ENCODE peak calls at places on chromosomes 2 and 18, in ten cellular contexts. One of them, this sample, is unnamed. For H3K4me1 and H3K27me3, the result is how much of the 10 kb centered on the place peaks cover.

GRCh38 chr2:170968205-170969003 is 39.4 kb downstream of the GORASP2 start:
- DNase-seq in CD8-positive, alpha-beta T cell: no peak
- DNase-seq in upper lobe of right lung: no peak
- DNase-seq in left ventricle myocardium inferior: no peak
- DNase-seq in IMR-90: no peak
- DNase-seq in ovary: no peak
- DNase-seq in transverse colon: no peak
- DNase-seq in MM.1S: no peak
- DNase-seq in heart right ventricle: no peak
- DNase-seq in naive thymus-derived CD4-positive, alpha-beta T cell: no peak
- DNase-seq in this sample: no peak

GRCh38 chr2:27960237-27960912 is 69.8 kb downstream of the BABAM2 start:
- DNase-seq in heart right ventricle: no peak
- DNase-seq in upper lobe of right lung: no peak
- DNase-seq in ovary: no peak
- DNase-seq in transverse colon: no peak
- DNase-seq in CD8-positive, alpha-beta T cell: no peak
- DNase-seq in IMR-90: peak
- DNase-seq in MM.1S: no peak
- DNase-seq in left ventricle myocardium inferior: no peak
- DNase-seq in naive thymus-derived CD4-positive, alpha-beta T cell: no peak
- DNase-seq in this sample: no peak

GRCh38 chr2:56889738-56890137 is 705.9 kb downstream of the CCDC85A start:
- DNase-seq in transverse colon: no peak
- DNase-seq in upper lobe of right lung: no peak
- DNase-seq in heart right ventricle: no peak
- DNase-seq in CD8-positive, alpha-beta T cell: no peak
- DNase-seq in naive thymus-derived CD4-positive, alpha-beta T cell: no peak
- DNase-seq in ovary: no peak
- DNase-seq in left ventricle myocardium inferior: no peak
- DNase-seq in MM.1S: no peak
- DNase-seq in IMR-90: no peak
- DNase-seq in this sample: no peak

GRCh38 chr2:240300261-240300821 is 135.1 kb upstream of the GPC1 start:
- DNase-seq in IMR-90: no peak
- DNase-seq in upper lobe of right lung: peak
- DNase-seq in CD8-positive, alpha-beta T cell: no peak
- DNase-seq in MM.1S: no peak
- DNase-seq in left ventricle myocardium inferior: no peak
- DNase-seq in heart right ventricle: no peak
- DNase-seq in naive thymus-derived CD4-positive, alpha-beta T cell: no peak
- DNase-seq in transverse colon: no peak
- DNase-seq in ovary: no peak
- DNase-seq in this sample: no peak

GRCh38 chr2:71336802-71337201 is 5.2 kb downstream of the ZNF638 start:
- DNase-seq in naive thymus-derived CD4-positive, alpha-beta T cell: no peak
- DNase-seq in ovary: no peak
- DNase-seq in transverse colon: no peak
- DNase-seq in MM.1S: no peak
- DNase-seq in IMR-90: peak
- DNase-seq in upper lobe of right lung: no peak
- DNase-seq in heart right ventricle: no peak
- DNase-seq in CD8-positive, alpha-beta T cell: no peak
- DNase-seq in left ventricle myocardium inferior: no peak
- DNase-seq in this sample: no peak

GRCh38 chr2:18749912-18750526 is 160.7 kb upstream of the NT5C1B start:
- DNase-seq in upper lobe of right lung: no peak
- DNase-seq in CD8-positive, alpha-beta T cell: peak
- DNase-seq in MM.1S: peak
- DNase-seq in IMR-90: peak
- DNase-seq in heart right ventricle: peak
- DNase-seq in transverse colon: peak
- DNase-seq in ovary: peak
- DNase-seq in left ventricle myocardium inferior: no peak
- DNase-seq in naive thymus-derived CD4-positive, alpha-beta T cell: peak
- DNase-seq in this sample: no peak

GRCh38 chr2:1495676-1496393 is 82.6 kb downstream of the TPO start:
- DNase-seq in IMR-90: no peak
- DNase-seq in heart right ventricle: no peak
- DNase-seq in transverse colon: peak
- DNase-seq in upper lobe of right lung: peak
- DNase-seq in MM.1S: no peak
- DNase-seq in naive thymus-derived CD4-positive, alpha-beta T cell: no peak
- DNase-seq in left ventricle myocardium inferior: no peak
- DNase-seq in ovary: no peak
- DNase-seq in CD8-positive, alpha-beta T cell: no peak
- DNase-seq in this sample: no peak

GRCh38 chr18:57150828-57151227 is 3.9 kb downstream of the BOD1L2 start:
- DNase-seq in IMR-90: no peak
- DNase-seq in ovary: no peak
- DNase-seq in left ventricle myocardium inferior: no peak
- DNase-seq in transverse colon: no peak
- DNase-seq in heart right ventricle: peak
- DNase-seq in MM.1S: no peak
- DNase-seq in CD8-positive, alpha-beta T cell: no peak
- DNase-seq in naive thymus-derived CD4-positive, alpha-beta T cell: no peak
- DNase-seq in upper lobe of right lung: no peak
- DNase-seq in this sample: no peak

GRCh38 chr2:85954918-85955420 is 66.2 kb upstream of the ST3GAL5 start:
- DNase-seq in left ventricle myocardium inferior: no peak
- DNase-seq in naive thymus-derived CD4-positive, alpha-beta T cell: no peak
- DNase-seq in upper lobe of right lung: peak
- DNase-seq in CD8-positive, alpha-beta T cell: no peak
- DNase-seq in ovary: no peak
- DNase-seq in heart right ventricle: no peak
- DNase-seq in transverse colon: no peak
- DNase-seq in IMR-90: no peak
- DNase-seq in MM.1S: no peak
- DNase-seq in this sample: no peak

GRCh38 chr2:76625101-76625500 is 897.1 kb downstream of the LRRTM4 start:
- DNase-seq in heart right ventricle: no peak
- DNase-seq in IMR-90: no peak
- DNase-seq in transverse colon: no peak
- DNase-seq in CD8-positive, alpha-beta T cell: no peak
- DNase-seq in naive thymus-derived CD4-positive, alpha-beta T cell: no peak
- DNase-seq in MM.1S: no peak
- DNase-seq in left ventricle myocardium inferior: no peak
- DNase-seq in upper lobe of right lung: no peak
- DNase-seq in ovary: no peak
- DNase-seq in this sample: no peak

GRCh38 chr2:88554189-88554588 is 73.1 kb downstream of the EIF2AK3 start:
- DNase-seq in heart right ventricle: no peak
- DNase-seq in left ventricle myocardium inferior: no peak
- DNase-seq in transverse colon: no peak
- DNase-seq in MM.1S: no peak
- DNase-seq in IMR-90: no peak
- DNase-seq in CD8-positive, alpha-beta T cell: no peak
- DNase-seq in ovary: no peak
- DNase-seq in upper lobe of right lung: no peak
- DNase-seq in naive thymus-derived CD4-positive, alpha-beta T cell: no peak
- DNase-seq in this sample: no peak

GRCh38 chr18:29309352-29309751 is 1132.4 kb upstream of the CDH2 start:
- DNase-seq in ovary: no peak
- DNase-seq in left ventricle myocardium inferior: no peak
- DNase-seq in CD8-positive, alpha-beta T cell: no peak
- DNase-seq in upper lobe of right lung: no peak
- DNase-seq in IMR-90: no peak
- DNase-seq in heart right ventricle: no peak
- DNase-seq in MM.1S: no peak
- DNase-seq in transverse colon: no peak
- DNase-seq in naive thymus-derived CD4-positive, alpha-beta T cell: no peak
- DNase-seq in this sample: no peak

GRCh38 chr2:101546376-101547058 is 71.6 kb upstream of the RFX8 start:
- DNase-seq in heart right ventricle: no peak
- DNase-seq in left ventricle myocardium inferior: no peak
- DNase-seq in upper lobe of right lung: no peak
- DNase-seq in ovary: no peak
- DNase-seq in MM.1S: no peak
- DNase-seq in naive thymus-derived CD4-positive, alpha-beta T cell: no peak
- DNase-seq in transverse colon: no peak
- DNase-seq in IMR-90: peak
- DNase-seq in CD8-positive, alpha-beta T cell: no peak
- DNase-seq in this sample: no peak

GRCh38 chr2:204339212-204339715 is 206.0 kb upstream of the PARD3B start:
- DNase-seq in ovary: no peak
- DNase-seq in naive thymus-derived CD4-positive, alpha-beta T cell: no peak
- DNase-seq in IMR-90: no peak
- DNase-seq in CD8-positive, alpha-beta T cell: no peak
- DNase-seq in MM.1S: no peak
- DNase-seq in upper lobe of right lung: no peak
- DNase-seq in transverse colon: no peak
- DNase-seq in heart right ventricle: no peak
- DNase-seq in left ventricle myocardium inferior: no peak
- DNase-seq in this sample: no peak

GRCh38 chr2:230439590-230439989 is 23.6 kb downstream of the SP100 start:
- DNase-seq in IMR-90: no peak
- DNase-seq in upper lobe of right lung: no peak
- DNase-seq in naive thymus-derived CD4-positive, alpha-beta T cell: no peak
- DNase-seq in transverse colon: no peak
- DNase-seq in MM.1S: no peak
- DNase-seq in CD8-positive, alpha-beta T cell: no peak
- DNase-seq in left ventricle myocardium inferior: no peak
- DNase-seq in heart right ventricle: no peak
- DNase-seq in ovary: no peak
- DNase-seq in this sample: no peak

GRCh38 chr2:189379731-189380261 is 61.5 kb upstream of the WDR75 start:
- DNase-seq in ovary: no peak
- DNase-seq in left ventricle myocardium inferior: no peak
- DNase-seq in naive thymus-derived CD4-positive, alpha-beta T cell: no peak
- DNase-seq in upper lobe of right lung: no peak
- DNase-seq in MM.1S: no peak
- DNase-seq in IMR-90: peak
- DNase-seq in transverse colon: no peak
- DNase-seq in heart right ventricle: no peak
- DNase-seq in CD8-positive, alpha-beta T cell: no peak
- DNase-seq in this sample: no peak

DNA sequence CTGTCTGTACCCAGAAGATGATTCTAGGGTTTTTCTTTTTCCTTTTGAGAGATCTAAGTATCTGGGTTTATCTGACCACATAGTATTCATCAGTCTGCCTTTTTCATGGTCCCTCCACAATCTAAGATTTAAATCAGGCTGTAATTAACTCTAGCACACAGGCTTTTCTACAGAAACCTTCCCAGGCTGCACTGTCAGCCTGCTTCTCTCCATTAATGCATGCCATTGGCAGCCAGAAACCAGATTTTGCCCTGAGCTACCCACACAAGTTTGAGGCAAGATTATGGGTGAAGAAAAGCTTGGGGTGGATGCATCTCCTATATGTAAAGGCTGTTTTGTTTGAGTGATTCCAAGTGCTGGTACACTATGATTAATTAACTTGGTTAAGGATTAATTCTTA is 45.7 kb upstream of the EML4 start:
- DNase-seq in naive thymus-derived CD4-positive, alpha-beta T cell: no peak
- DNase-seq in MM.1S: no peak
- DNase-seq in transverse colon: no peak
- DNase-seq in ovary: no peak
- DNase-seq in left ventricle myocardium inferior: no peak
- DNase-seq in CD8-positive, alpha-beta T cell: no peak
- DNase-seq in IMR-90: no peak
- DNase-seq in upper lobe of right lung: no peak
- DNase-seq in heart right ventricle: no peak
- DNase-seq in this sample: no peak
- H3K4me1 ChIP-seq in naive thymus-derived CD4-positive, alpha-beta T cell: under half
- H3K4me1 ChIP-seq in MM.1S: half or more
- H3K4me1 ChIP-seq in transverse colon: under half
- H3K4me1 ChIP-seq in ovary: under half
- H3K4me1 ChIP-seq in left ventricle myocardium inferior: under half
- H3K4me1 ChIP-seq in CD8-positive, alpha-beta T cell: half or more
- H3K4me1 ChIP-seq in IMR-90: under half
- H3K4me1 ChIP-seq in upper lobe of right lung: under half
- H3K4me1 ChIP-seq in heart right ventricle: half or more
- H3K4me1 ChIP-seq in this sample: under half

GRCh38 chr18:43919565-43919964 is 642.3 kb upstream of the SYT4 start:
- DNase-seq in heart right ventricle: no peak
- DNase-seq in naive thymus-derived CD4-positive, alpha-beta T cell: no peak
- DNase-seq in CD8-positive, alpha-beta T cell: no peak
- DNase-seq in MM.1S: no peak
- DNase-seq in left ventricle myocardium inferior: no peak
- DNase-seq in ovary: no peak
- DNase-seq in IMR-90: no peak
- DNase-seq in upper lobe of right lung: no peak
- DNase-seq in transverse colon: no peak
- DNase-seq in this sample: no peak
- H3K27ac ChIP-seq in heart right ventricle: no peak
- H3K27ac ChIP-seq in naive thymus-derived CD4-positive, alpha-beta T cell: no peak
- H3K27ac ChIP-seq in CD8-positive, alpha-beta T cell: no peak
- H3K27ac ChIP-seq in MM.1S: no peak
- H3K27ac ChIP-seq in left ventricle myocardium inferior: no peak
- H3K27ac ChIP-seq in ovary: no peak
- H3K27ac ChIP-seq in IMR-90: no peak
- H3K27ac ChIP-seq in upper lobe of right lung: no peak
- H3K27ac ChIP-seq in transverse colon: no peak
- H3K27ac ChIP-seq in this sample: no peak

GRCh38 chr2:118250463-118250862 is 162.2 kb downstream of the INSIG2 start:
- DNase-seq in naive thymus-derived CD4-positive, alpha-beta T cell: no peak
- DNase-seq in upper lobe of right lung: no peak
- DNase-seq in CD8-positive, alpha-beta T cell: no peak
- DNase-seq in transverse colon: no peak
- DNase-seq in IMR-90: no peak
- DNase-seq in heart right ventricle: no peak
- DNase-seq in MM.1S: no peak
- DNase-seq in left ventricle myocardium inferior: no peak
- DNase-seq in ovary: no peak
- DNase-seq in this sample: no peak
- H3K27me3 ChIP-seq in naive thymus-derived CD4-positive, alpha-beta T cell: under half
- H3K27me3 ChIP-seq in upper lobe of right lung: under half
- H3K27me3 ChIP-seq in CD8-positive, alpha-beta T cell: under half
- H3K27me3 ChIP-seq in transverse colon: under half
- H3K27me3 ChIP-seq in IMR-90: under half
- H3K27me3 ChIP-seq in heart right ventricle: under half
- H3K27me3 ChIP-seq in MM.1S: under half
- H3K27me3 ChIP-seq in left ventricle myocardium inferior: under half
- H3K27me3 ChIP-seq in ovary: under half
- H3K27me3 ChIP-seq in this sample: under half

GRCh38 chr2:160294339-160294803 is 94.3 kb upstream of the ITGB6 start:
- DNase-seq in IMR-90: peak
- DNase-seq in upper lobe of right lung: no peak
- DNase-seq in MM.1S: no peak
- DNase-seq in left ventricle myocardium inferior: peak
- DNase-seq in CD8-positive, alpha-beta T cell: no peak
- DNase-seq in naive thymus-derived CD4-positive, alpha-beta T cell: peak
- DNase-seq in transverse colon: peak
- DNase-seq in heart right ventricle: peak
- DNase-seq in ovary: peak
- DNase-seq in this sample: no peak
- H3K4me1 ChIP-seq in IMR-90: under half
- H3K4me1 ChIP-seq in upper lobe of right lung: half or more
- H3K4me1 ChIP-seq in MM.1S: under half
- H3K4me1 ChIP-seq in left ventricle myocardium inferior: half or more
- H3K4me1 ChIP-seq in CD8-positive, alpha-beta T cell: under half
- H3K4me1 ChIP-seq in naive thymus-derived CD4-positive, alpha-beta T cell: under half
- H3K4me1 ChIP-seq in transverse colon: under half
- H3K4me1 ChIP-seq in heart right ventricle: half or more
- H3K4me1 ChIP-seq in ovary: under half
- H3K4me1 ChIP-seq in this sample: under half

This sample was measured in ascending aorta.